ENCODE peak calls at places on chromosomes 7 and 10, in eight cellular contexts. A is GM20000, B is NB4, E is MCF 10A, G is HFFc6, Q is endothelial cell, P is lung, S is heart left ventricle. R is an unnamed sample.

GRCh38 chr10:87761892-87762291 is 56.1 kb downstream of the ATAD1 start:
- DNase-seq in A (peak; percentile 13), B (peak; percentile 82), E (peak; percentile 87), G (peak; percentile 57), Q (no peak), P (no peak), S (no peak), R (no peak)

GRCh38 chr7:144671429-144671828 is 164.4 kb downstream of the TPK1 start:
- DNase-seq in A (no peak), B (no peak), E (peak; percentile 67), G (no peak), Q (no peak), P (no peak), S (no peak), R (no peak)

GRCh38 chr7:17948503-17949238 is 8.4 kb upstream of the SNX13 start:
- DNase-seq in A (no peak), B (peak; percentile 48), E (peak; percentile 70), G (no peak), Q (no peak), P (no peak), S (no peak), R (no peak)

GRCh38 chr10:133262696-133263095 is 14.0 kb downstream of the ADAM8 start:
- DNase-seq in A (no peak), B (no peak), E (no peak), G (no peak), Q (no peak), P (no peak), S (no peak), R (no peak)

GRCh38 chr7:131544021-131544420 is 12.4 kb downstream of the PODXL start:
- DNase-seq in A (no peak), B (no peak), E (no peak), G (no peak), Q (no peak), P (no peak), S (no peak), R (no peak)

GRCh38 chr10:62093863-62094291 is 174.8 kb downstream of the RTKN2 start:
- DNase-seq in A (no peak), B (no peak), E (peak; percentile 65), G (peak; percentile 67), Q (no peak), P (no peak), S (no peak), R (no peak)

GRCh38 chr7:50940621-50941020 is 157.9 kb upstream of the GRB10 start:
- DNase-seq in A (no peak), B (no peak), E (peak; percentile 27), G (peak; percentile 33), Q (no peak), P (no peak), S (no peak), R (no peak)

GRCh38 chr10:100057948-100058347 is 23.7 kb downstream of the CPN1 start:
- DNase-seq in A (no peak), B (no peak), E (no peak), G (no peak), Q (no peak), P (no peak), S (no peak), R (no peak)

GRCh38 chr10:83248232-83248631 is 891.1 kb upstream of the GHITM start:
- DNase-seq in A (no peak), B (no peak), E (no peak), G (no peak), Q (no peak), P (no peak), S (no peak), R (no peak)

DNA sequence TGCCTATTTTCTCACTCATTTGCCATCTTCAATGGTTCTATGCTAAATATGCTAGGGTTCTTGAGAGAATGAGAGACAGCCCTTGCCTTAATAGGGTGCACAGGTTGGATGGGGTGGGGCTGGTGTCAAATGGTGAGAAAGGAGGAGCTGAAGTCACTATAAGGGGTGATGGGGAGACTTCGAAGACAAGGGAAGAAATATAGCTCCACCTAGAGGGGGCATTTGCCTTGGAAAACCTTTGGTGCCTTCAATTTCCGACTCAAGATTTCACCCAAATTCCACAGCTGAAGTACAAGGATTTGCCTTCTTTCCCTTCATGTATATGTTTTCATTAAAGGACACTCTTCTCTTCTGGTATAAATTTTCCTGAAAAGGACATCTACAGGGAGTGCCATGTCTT is 5.6 kb downstream of the PTN start:
- DNase-seq in A (no peak), B (peak; percentile 19), E (peak; percentile 18), G (no peak), Q (no peak), P (no peak), S (no peak), R (no peak)
- TF ChIP-seq CTCF in A (no peak), B (no peak), E (no peak), G (peak; percentile 58), Q (no peak), P (no peak), S (no peak), R (no peak)

DNA sequence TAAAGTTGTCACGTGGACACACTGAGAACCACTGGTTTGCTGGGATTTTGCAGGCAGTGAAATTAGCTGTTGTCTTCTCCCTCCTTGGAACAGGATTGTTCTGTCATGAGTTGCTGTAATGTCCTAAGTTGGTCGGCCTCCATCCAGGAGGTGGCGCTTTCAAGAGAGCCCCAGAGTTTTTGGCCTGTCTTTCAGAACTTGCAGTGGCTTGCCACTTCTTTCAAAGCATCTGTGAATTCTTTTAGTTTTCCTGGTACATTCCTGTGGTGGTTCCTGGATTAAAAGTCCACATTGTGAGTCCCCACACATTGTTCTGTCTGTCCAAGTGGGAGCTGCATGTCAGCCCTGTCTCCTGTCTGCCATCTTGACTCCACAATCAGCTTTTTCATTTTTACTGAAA is 133.8 kb downstream of the PON1 start:
- DNase-seq in A (no peak), B (peak; percentile 18), E (no peak), G (peak; percentile 0), Q (no peak), P (no peak), S (no peak), R (no peak)
- TF ChIP-seq CTCF in A (no peak), B (no peak), E (no peak), G (peak; percentile 37), Q (no peak), P (no peak), S (no peak), R (no peak)

DNA sequence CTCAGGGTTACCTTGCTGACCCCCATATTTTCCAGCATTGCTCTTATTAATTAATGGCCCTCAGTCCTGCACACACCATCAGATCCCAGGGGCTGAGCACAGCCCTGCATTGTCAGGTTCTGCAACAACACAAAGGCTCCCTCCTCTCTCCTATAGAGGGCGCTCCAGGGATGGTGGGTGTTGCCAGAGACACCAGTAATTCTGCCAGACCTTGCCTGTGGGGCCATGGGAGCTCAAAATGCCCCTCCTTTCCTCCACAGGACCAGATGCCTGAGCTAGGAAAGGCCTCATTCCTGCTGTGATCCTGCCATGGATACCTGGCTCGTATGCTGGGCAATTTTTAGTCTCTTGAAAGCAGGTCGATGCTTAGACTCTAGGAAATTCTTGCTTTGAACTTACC is 42.8 kb upstream of the PRSS58 start:
- DNase-seq in A (peak; percentile 21), B (peak; percentile 68), E (peak; percentile 36), G (no peak), Q (peak; percentile 28), P (no peak), S (no peak), R (peak; percentile 24)
- TF ChIP-seq CTCF in A (peak; percentile 6), B (peak; percentile 82), E (peak; percentile 28), G (peak; percentile 48), Q (peak; percentile 50), P (no peak), S (no peak), R (peak; percentile 28)

GRCh38 chr10:96491303-96491702 is 22.4 kb downstream of the TLL2 start:
- DNase-seq in A (no peak), B (peak; percentile 23), E (peak; percentile 41), G (no peak), Q (no peak), P (no peak), S (no peak), R (no peak)
- TF ChIP-seq CTCF in A (peak; percentile 7), B (peak; percentile 13), E (peak; percentile 11), G (peak; percentile 40), Q (no peak), P (no peak), S (peak; percentile 38), R (no peak)

GRCh38 chr10:34247560-34247959 is 567.5 kb downstream of the PARD3 start:
- DNase-seq in A (no peak), B (no peak), E (no peak), G (no peak), Q (no peak), P (no peak), S (no peak), R (no peak)

GRCh38 chr10:34240031-34240430 is 575.1 kb downstream of the PARD3 start:
- DNase-seq in A (no peak), B (no peak), E (no peak), G (no peak), Q (no peak), P (no peak), S (no peak), R (no peak)

GRCh38 chr10:34249634-34250033 is 565.5 kb downstream of the PARD3 start:
- DNase-seq in A (peak; percentile 10), B (no peak), E (peak; percentile 26), G (no peak), Q (no peak), P (no peak), S (no peak), R (no peak)

GRCh38 chr10:34241226-34242000 is 573.7 kb downstream of the PARD3 start:
- DNase-seq in A (no peak), B (no peak), E (no peak), G (no peak), Q (no peak), P (no peak), S (peak; percentile 44), R (no peak)

DNA sequence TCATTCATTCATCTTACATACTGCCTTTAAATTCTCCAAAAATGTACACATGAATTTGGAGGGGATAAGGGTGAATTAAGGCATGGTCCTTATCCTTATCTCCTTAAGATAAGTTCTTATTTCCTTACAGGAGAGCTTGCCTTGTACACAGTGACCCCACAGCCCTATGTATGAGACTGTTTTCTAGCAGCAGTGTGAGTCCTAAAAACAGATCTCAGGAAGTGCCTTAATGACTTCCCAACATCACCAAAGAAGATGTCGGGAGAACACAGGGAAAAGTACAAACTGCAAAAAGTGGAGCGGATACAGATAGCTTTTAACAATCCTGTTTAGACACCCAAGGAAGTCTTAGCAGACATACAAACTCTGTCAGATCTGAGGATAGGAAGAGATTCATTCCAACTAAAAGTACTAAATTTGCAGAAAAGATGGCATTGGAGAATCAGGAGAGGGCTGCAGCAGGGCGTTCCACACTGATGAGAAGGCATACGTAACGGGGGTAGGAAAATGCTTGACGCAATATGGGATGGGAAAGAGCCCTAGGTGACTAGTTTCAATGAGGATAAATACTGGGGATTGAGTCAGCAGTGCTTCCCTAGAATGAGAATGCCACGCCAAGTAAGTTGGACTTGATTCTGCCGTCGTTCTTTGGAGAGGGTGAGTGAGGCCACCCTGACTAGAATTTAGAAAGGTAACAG is 570.2 kb downstream of the PARD3 start:
- DNase-seq in A (no peak), B (no peak), E (peak; percentile 32), G (no peak), Q (no peak), P (no peak), S (no peak), R (no peak)
- TF ChIP-seq CTCF in A (no peak), B (no peak), E (no peak), G (no peak), Q (no peak), P (no peak), S (no peak), R (no peak)

R was measured in nephron progenitor cell.